ENCODE peak calls at places on chromosomes 3 and 15, in four cellular contexts. B, Q, K and C are unnamed samples.

GRCh38 chr15:66931768-66932633 is 133.4 kb upstream of the SMAD3 start:
- DNase-seq in B (peak), Q (no peak), K (no peak), C (peak)

GRCh38 chr3:42780892-42781700 is 8.0 kb upstream of the CCDC13 start:
- DNase-seq in B (peak), Q (peak), K (peak), C (no peak)

GRCh38 chr3:62065985-62066693 is 307.2 kb downstream of the FEZF2 start:
- DNase-seq in B (no peak), K (no peak), Q (no peak), C (no peak)

GRCh38 chr3:60216462-60216861 is 1034.8 kb downstream of the FHIT start:
- DNase-seq in Q (no peak), K (no peak), B (no peak), C (no peak)

GRCh38 chr3:46883252-46884185 is 6.0 kb downstream of the PTH1R start:
- DNase-seq in B (peak), K (no peak), Q (no peak), C (no peak)

GRCh38 chr15:75104804-75105557 is 81.6 kb downstream of the PPCDC start:
- DNase-seq in B (peak), Q (peak), K (peak), C (no peak)

GRCh38 chr3:38756892-38757291 is 59.1 kb downstream of the SCN10A start:
- DNase-seq in K (no peak), Q (no peak), B (no peak), C (no peak)

GRCh38 chr3:157429703-157430102 is 6.9 kb upstream of the PTX3 start:
- DNase-seq in Q (no peak), K (no peak), B (peak), C (no peak)

GRCh38 chr3:195692361-195692700 is 28.4 kb upstream of the MUC20 start:
- DNase-seq in B (no peak), K (no peak), Q (no peak), C (no peak)

GRCh38 chr3:124951511-124952390 is 17.2 kb upstream of the MUC13 start:
- DNase-seq in Q (no peak), K (no peak), B (peak), C (no peak)

GRCh38 chr3:95172549-95172948 is 1109.7 kb downstream of the NSUN3 start:
- DNase-seq in K (no peak), Q (no peak), B (no peak), C (no peak)

GRCh38 chr3:23017800-23018199 is 185.3 kb upstream of the UBE2E2 start:
- DNase-seq in Q (no peak), B (peak), K (no peak), C (no peak)

GRCh38 chr3:127816783-127817182 is 5.5 kb downstream of the MGLL start:
- DNase-seq in B (no peak), K (no peak), Q (no peak), C (no peak)

GRCh38 chr3:126340596-126340942 is 16.6 kb downstream of the KLF15 start:
- DNase-seq in B (no peak), Q (peak), K (no peak), C (no peak)

GRCh38 chr3:97954193-97954827 is 17.9 kb downstream of the RIOX2 start:
- DNase-seq in Q (no peak), B (no peak), K (no peak), C (no peak)

GRCh38 chr15:74191798-74192197 is 10.8 kb downstream of the STRA6 start:
- DNase-seq in K (no peak), Q (no peak), B (no peak), C (no peak)

GRCh38 chr3:172397716-172398405 is 50.4 kb downstream of the GHSR start:
- DNase-seq in K (no peak), Q (no peak), B (peak), C (no peak)

GRCh38 chr15:38524156-38524555 is 40.5 kb downstream of the RASGRP1 start:
- DNase-seq in B (no peak), Q (no peak), K (no peak), C (no peak)

GRCh38 chr15:25171111-25171811 is 216.5 kb downstream of the SNRPN start:
- DNase-seq in B (no peak), Q (no peak), K (no peak), C (peak)

GRCh38 chr3:187930021-187930420 is 184.8 kb upstream of the BCL6 start:
- DNase-seq in B (no peak), K (no peak), Q (no peak), C (no peak)

GRCh38 chr3:66095295-66096001 is 56.7 kb upstream of the MAGI1 start:
- DNase-seq in Q (no peak), K (no peak), B (no peak), C (no peak)

GRCh38 chr15:87369269-87369668 is 887.3 kb downstream of the NTRK3 start:
- DNase-seq in B (peak), Q (no peak), K (no peak), C (no peak)

GRCh38 chr3:177195941-177196472 is 1.3 kb downstream of the TBL1XR1 start:
- DNase-seq in Q (peak), K (peak), B (no peak), C (no peak)

GRCh38 chr3:127985216-127985615 is 67.0 kb upstream of the SEC61A1 start:
- DNase-seq in K (no peak), B (no peak), Q (no peak), C (no peak)

GRCh38 chr3:126883241-126883640 is 99.7 kb upstream of the PLXNA1 start:
- DNase-seq in K (no peak), B (peak), Q (no peak), C (peak)

GRCh38 chr3:130779031-130779430 is 32.4 kb upstream of the PIK3R4 start:
- DNase-seq in B (no peak), Q (no peak), K (no peak), C (no peak)

GRCh38 chr3:132380979-132381944 is 36.0 kb upstream of the DNAJC13 start:
- DNase-seq in K (no peak), B (no peak), Q (no peak), C (no peak)